ENCODE peak calls at places on chromosome 15, in ten cellular contexts. M, O, S, F, B, X, E, Q, Y and U are unnamed samples.

GRCh38 chr15:78204351-78205309 is 29.7 kb downstream of the ACSBG1 start:
- DNase-seq in M (no peak), O (no peak), S (no peak), F (peak), B (no peak), X (peak), E (no peak), Q (no peak), Y (no peak), U (no peak)

GRCh38 chr15:68210409-68210756 is 5.3 kb upstream of the CALML4 start:
- DNase-seq in M (no peak), O (no peak), S (no peak), F (no peak), B (no peak), X (no peak), E (no peak), Q (no peak), Y (no peak), U (no peak)

GRCh38 chr15:89119489-89120478 is 31.5 kb downstream of the ABHD2 start:
- DNase-seq in M (peak), O (no peak), S (no peak), F (no peak), B (no peak), X (peak), E (no peak), Q (no peak), Y (peak), U (no peak)

GRCh38 chr15:91426412-91426811 is 326.4 kb downstream of the SV2B start:
- DNase-seq in M (no peak), O (no peak), S (no peak), F (no peak), B (no peak), X (no peak), E (no peak), Q (no peak), Y (no peak), U (no peak)

GRCh38 chr15:95252404-95252803 is 1021.0 kb downstream of the MCTP2 start:
- DNase-seq in M (no peak), O (no peak), S (no peak), F (no peak), B (no peak), X (peak), E (no peak), Q (no peak), Y (no peak), U (no peak)

GRCh38 chr15:91908401-91908800 is 54.9 kb downstream of the SLCO3A1 start:
- DNase-seq in M (no peak), O (no peak), S (no peak), F (no peak), B (no peak), X (peak), E (no peak), Q (no peak), Y (no peak), U (no peak)

GRCh38 chr15:101179341-101180153 is 72.3 kb downstream of the CHSY1 start:
- DNase-seq in M (no peak), O (no peak), S (peak), F (no peak), B (no peak), X (peak), E (no peak), Q (no peak), Y (no peak), U (peak)

GRCh38 chr15:67188551-67189218 is 65.8 kb downstream of the AAGAB start:
- DNase-seq in M (no peak), O (no peak), S (peak), F (no peak), B (no peak), X (peak), E (no peak), Q (no peak), Y (peak), U (no peak)

GRCh38 chr15:79455361-79455760 is 23.2 kb downstream of the MINAR1 start:
- DNase-seq in M (no peak), O (no peak), S (no peak), F (no peak), B (no peak), X (no peak), E (no peak), Q (no peak), Y (no peak), U (no peak)

GRCh38 chr15:90232196-90232595 is 1.5 kb downstream of the CIB1 start:
- DNase-seq in M (peak), O (no peak), S (no peak), F (no peak), B (no peak), X (no peak), E (no peak), Q (no peak), Y (no peak), U (no peak)

GRCh38 chr15:71362556-71362955 is 247.3 kb downstream of the THSD4 start:
- DNase-seq in M (no peak), O (no peak), S (no peak), F (no peak), B (no peak), X (no peak), E (no peak), Q (no peak), Y (no peak), U (no peak)

GRCh38 chr15:89781055-89781454 is 4.9 kb downstream of the MESP2 start:
- DNase-seq in M (no peak), O (no peak), S (no peak), F (no peak), B (no peak), X (no peak), E (no peak), Q (no peak), Y (no peak), U (no peak)

GRCh38 chr15:100727291-100727851 is 125.0 kb downstream of the ASB7 start:
- DNase-seq in M (peak), O (no peak), S (no peak), F (no peak), B (no peak), X (no peak), E (no peak), Q (no peak), Y (no peak), U (no peak)

GRCh38 chr15:52796742-52797515 is 6.8 kb upstream of the ONECUT1 start:
- DNase-seq in M (no peak), O (no peak), S (no peak), F (no peak), B (no peak), X (no peak), E (no peak), Q (no peak), Y (no peak), U (no peak)

GRCh38 chr15:88635343-88635742 is 3.5 kb upstream of the ISG20 start:
- DNase-seq in M (no peak), O (no peak), S (no peak), F (no peak), B (no peak), X (no peak), E (peak), Q (no peak), Y (no peak), U (no peak)

GRCh38 chr15:79942656-79943481 is 28.1 kb downstream of the BCL2A1 start:
- DNase-seq in M (no peak), O (no peak), S (no peak), F (no peak), B (no peak), X (peak), E (no peak), Q (no peak), Y (peak), U (no peak)

GRCh38 chr15:87154771-87155170 is 1075.1 kb downstream of the AGBL1 start:
- DNase-seq in M (no peak), O (no peak), S (no peak), F (no peak), B (no peak), X (peak), E (no peak), Q (no peak), Y (no peak), U (no peak)

GRCh38 chr15:81400640-81401236 is 26.7 kb upstream of the TMC3 start:
- DNase-seq in M (peak), O (no peak), S (peak), F (peak), B (no peak), X (peak), E (peak), Q (peak), Y (peak), U (peak)

GRCh38 chr15:96593735-96594134 is 263.2 kb downstream of the NR2F2 start:
- DNase-seq in M (peak), O (no peak), S (no peak), F (no peak), B (no peak), X (no peak), E (no peak), Q (no peak), Y (no peak), U (no peak)

GRCh38 chr15:94745371-94745770 is 514.0 kb downstream of the MCTP2 start:
- DNase-seq in M (no peak), O (no peak), S (no peak), F (no peak), B (no peak), X (no peak), E (no peak), Q (no peak), Y (no peak), U (no peak)

GRCh38 chr15:39312984-39313383 is 267.9 kb upstream of the THBS1 start:
- DNase-seq in M (peak), O (no peak), S (no peak), F (no peak), B (no peak), X (no peak), E (peak), Q (no peak), Y (no peak), U (no peak)

GRCh38 chr15:91258436-91258779 is 158.4 kb downstream of the SV2B start:
- DNase-seq in M (peak), O (no peak), S (no peak), F (no peak), B (no peak), X (no peak), E (peak), Q (no peak), Y (no peak), U (peak)

GRCh38 chr15:85580914-85581313 is 200.5 kb downstream of the AKAP13 start:
- DNase-seq in M (peak), O (no peak), S (no peak), F (no peak), B (no peak), X (no peak), E (peak), Q (no peak), Y (no peak), U (no peak)

GRCh38 chr15:40929730-40930429 is 740 bp downstream of the DLL4 start:
- DNase-seq in M (peak), O (no peak), S (no peak), F (no peak), B (no peak), X (peak), E (no peak), Q (no peak), Y (peak), U (no peak)

GRCh38 chr15:58433597-58434333 is 2.0 kb downstream of the LIPC start:
- DNase-seq in M (peak), O (no peak), S (no peak), F (peak), B (no peak), X (peak), E (no peak), Q (no peak), Y (no peak), U (peak)

GRCh38 chr15:57245714-57246113 is 130.6 kb upstream of the CGNL1 start:
- DNase-seq in M (no peak), O (no peak), S (no peak), F (no peak), B (no peak), X (no peak), E (no peak), Q (no peak), Y (no peak), U (no peak)

GRCh38 chr15:26866298-26867198 is at the start of gene GABRA5:
- DNase-seq in M (no peak), O (no peak), S (no peak), F (no peak), B (no peak), X (peak), E (no peak), Q (peak), Y (peak), U (peak)

GRCh38 chr15:38624248-38625214 is 59.9 kb upstream of the RASGRP1 start:
- DNase-seq in M (no peak), O (no peak), S (no peak), F (no peak), B (no peak), X (no peak), E (no peak), Q (no peak), Y (no peak), U (no peak)

GRCh38 chr15:64634020-64634419 is 141.4 kb downstream of the RBPMS2 start:
- DNase-seq in M (no peak), O (no peak), S (no peak), F (no peak), B (no peak), X (peak), E (peak), Q (no peak), Y (peak), U (no peak)

GRCh38 chr15:40928975-40929729 is at the start of gene DLL4:
- DNase-seq in M (peak), O (no peak), S (no peak), F (no peak), B (no peak), X (peak), E (no peak), Q (peak), Y (peak), U (peak)

GRCh38 chr15:25710184-25710583 is 152.9 kb downstream of the ATP10A start:
- DNase-seq in M (peak), O (no peak), S (no peak), F (no peak), B (peak), X (no peak), E (peak), Q (no peak), Y (no peak), U (no peak)

GRCh38 chr15:77094397-77095030 is 23.6 kb upstream of the TSPAN3 start:
- DNase-seq in M (peak), O (no peak), S (no peak), F (no peak), B (no peak), X (no peak), E (no peak), Q (no peak), Y (no peak), U (no peak)

GRCh38 chr15:70566047-70566835 is 197.1 kb downstream of the UACA start:
- DNase-seq in M (no peak), O (no peak), S (no peak), F (no peak), B (no peak), X (peak), E (no peak), Q (no peak), Y (peak), U (no peak)